ENCODE peak calls at places on chromosomes 13 and 19, in four cellular contexts. G is K562, C is HepG2, V is GM12878. I is an unnamed sample.
A peak's percentile ranks its signal among the peaks of the same experiment; 100 is the strongest.

GRCh38 chr13:34857561-34857960 is 84.5 kb upstream of the NBEA start:
- DNase-seq in G (no peak), C (no peak), V (no peak), I (no peak)

GRCh38 chr19:34712606-34713261 is 21.3 kb upstream of the ZNF181 start:
- DNase-seq in G (peak; percentile 84), C (peak; percentile 82), V (peak; percentile 23), I (peak; percentile 90)

GRCh38 chr13:111371720-111372119 is 51.3 kb downstream of the TEX29 start:
- DNase-seq in G (no peak), C (no peak), V (no peak), I (no peak)

GRCh38 chr13:48851707-48852106 is 124.0 kb upstream of the FNDC3A start:
- DNase-seq in G (no peak), C (no peak), V (no peak), I (no peak)

GRCh38 chr13:21402586-21403307 is 56.4 kb downstream of the ZDHHC20 start:
- DNase-seq in G (no peak), C (peak; percentile 67), V (no peak), I (peak; percentile 7)

GRCh38 chr13:27168086-27168485 is 3.5 kb downstream of the USP12 start:
- DNase-seq in G (no peak), C (no peak), V (no peak), I (no peak)

GRCh38 chr13:98976338-98976737 is 1.5 kb downstream of the DOCK9 start:
- DNase-seq in G (no peak), C (no peak), V (no peak), I (no peak)

GRCh38 chr13:24683833-24684599 is 3.8 kb downstream of the ATP12A start:
- DNase-seq in G (peak; percentile 59), C (peak; percentile 43), V (no peak), I (peak; percentile 61)

GRCh38 chr13:30257433-30258099 is 49.8 kb downstream of the KATNAL1 start:
- DNase-seq in G (no peak), C (no peak), V (no peak), I (no peak)

GRCh38 chr19:16435238-16435911 is 36.4 kb downstream of the EPS15L1 start:
- DNase-seq in G (peak; percentile 20), C (no peak), V (no peak), I (no peak)

GRCh38 chr19:40265763-40266099 is 19.4 kb downstream of the AKT2 start:
- DNase-seq in G (no peak), C (no peak), V (no peak), I (no peak)

GRCh38 chr19:40265055-40265762 is 19.9 kb downstream of the AKT2 start:
- DNase-seq in G (no peak), C (no peak), V (no peak), I (no peak)

GRCh38 chr19:40267601-40267997 is 17.5 kb downstream of the AKT2 start:
- DNase-seq in G (no peak), C (no peak), V (no peak), I (no peak)

GRCh38 chr19:40266912-40267600 is 18.1 kb downstream of the AKT2 start:
- DNase-seq in G (peak; percentile 39), C (no peak), V (no peak), I (no peak)

GRCh38 chr19:40266111-40266510 is 19.0 kb downstream of the AKT2 start:
- DNase-seq in G (no peak), C (no peak), V (no peak), I (no peak)
- TF ChIP-seq USF2 in G (no peak), C (no peak), V (no peak), I (no peak)

GRCh38 chr13:46343279-46343949 is 43.6 kb downstream of the RUBCNL start:
- DNase-seq in G (peak; percentile 60), C (no peak), V (no peak), I (no peak)

GRCh38 chr13:46342538-46342937 is 44.5 kb downstream of the RUBCNL start:
- DNase-seq in G (no peak), C (no peak), V (no peak), I (no peak)

GRCh38 chr13:46341112-46341711 is 45.8 kb downstream of the RUBCNL start:
- DNase-seq in G (no peak), C (no peak), V (peak; percentile 51), I (no peak)

GRCh38 chr13:46340631-46341111 is 46.4 kb downstream of the RUBCNL start:
- DNase-seq in G (no peak), C (no peak), V (no peak), I (no peak)

DNA sequence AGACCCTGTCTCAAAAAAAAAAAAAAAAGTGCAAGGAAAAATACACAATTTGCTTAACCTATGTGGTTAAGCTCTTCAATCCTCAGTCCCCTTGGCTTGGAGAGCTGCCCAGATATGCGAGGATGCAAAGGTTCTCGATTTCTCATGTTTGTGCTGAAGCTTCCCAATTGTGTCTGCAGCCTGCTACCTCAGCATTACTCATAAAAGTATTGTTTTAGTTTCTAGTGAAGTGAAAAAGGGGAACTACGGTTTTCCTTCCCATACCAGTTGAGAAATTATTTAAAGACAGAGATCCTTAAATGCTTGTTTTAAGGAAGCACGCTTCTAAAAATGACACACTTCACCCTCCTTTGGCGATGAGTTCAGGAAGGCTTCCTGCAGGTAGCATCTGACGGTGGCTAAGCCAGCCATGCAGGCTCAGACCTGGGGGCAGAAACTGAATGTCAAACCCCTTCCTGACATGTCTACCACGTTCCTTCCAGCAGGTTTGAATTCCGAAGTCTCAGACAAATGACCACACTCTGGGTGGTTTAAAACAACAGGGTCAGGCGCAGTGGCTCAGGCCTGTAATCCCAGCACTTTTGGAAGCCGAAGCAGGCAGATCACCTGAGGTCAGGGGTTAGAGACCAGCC is 47.9 kb downstream of the RUBCNL start:
- DNase-seq in G (no peak), C (no peak), V (peak; percentile 59), I (no peak)
- TF ChIP-seq CHD2 in G (no peak), C (no peak), V (no peak), I (no peak)

DNA sequence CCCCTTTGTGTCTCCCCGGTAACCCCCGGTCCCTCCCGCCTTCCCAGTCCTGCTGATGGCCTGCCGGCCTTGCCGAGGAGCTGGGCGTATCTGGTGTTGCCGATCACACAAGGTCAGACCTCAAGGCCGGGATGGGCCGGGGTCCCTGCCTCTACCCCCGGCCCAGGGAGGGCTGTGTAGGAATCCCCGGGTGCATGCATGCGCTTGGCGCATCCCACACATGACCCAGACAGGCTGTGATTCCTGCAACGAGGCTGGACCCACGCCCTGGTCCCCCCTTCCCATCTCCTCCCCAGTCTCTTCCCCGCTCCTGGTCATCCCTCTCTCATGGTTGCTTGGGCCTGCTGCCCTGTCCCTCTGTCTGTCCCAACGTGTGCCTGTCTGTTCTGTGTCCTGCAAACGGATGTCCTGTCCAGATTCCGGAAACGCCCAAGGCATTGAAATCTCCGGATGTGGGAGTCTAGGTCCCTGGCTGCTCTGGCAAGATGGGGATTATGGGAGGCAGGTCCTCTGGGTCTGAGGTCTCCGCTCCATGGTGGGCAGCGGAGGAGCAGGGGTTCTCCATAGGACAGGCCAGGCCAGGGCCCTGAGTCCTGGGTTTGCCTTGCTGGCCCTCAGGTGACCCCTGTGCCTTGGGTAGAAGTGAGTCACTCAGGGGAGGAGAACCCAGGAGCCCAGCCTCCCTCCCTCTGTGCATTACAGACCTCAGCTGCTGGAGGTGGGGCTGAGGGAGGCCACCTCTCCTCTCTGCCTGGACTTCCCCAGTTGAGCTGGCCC is 1.6 kb downstream of the PKN1 start:
- DNase-seq in G (peak; percentile 88), C (peak; percentile 72), V (no peak), I (no peak)
- TF ChIP-seq CHD4 in G (no peak), C (no peak), V (no peak), I (no peak)

DNA sequence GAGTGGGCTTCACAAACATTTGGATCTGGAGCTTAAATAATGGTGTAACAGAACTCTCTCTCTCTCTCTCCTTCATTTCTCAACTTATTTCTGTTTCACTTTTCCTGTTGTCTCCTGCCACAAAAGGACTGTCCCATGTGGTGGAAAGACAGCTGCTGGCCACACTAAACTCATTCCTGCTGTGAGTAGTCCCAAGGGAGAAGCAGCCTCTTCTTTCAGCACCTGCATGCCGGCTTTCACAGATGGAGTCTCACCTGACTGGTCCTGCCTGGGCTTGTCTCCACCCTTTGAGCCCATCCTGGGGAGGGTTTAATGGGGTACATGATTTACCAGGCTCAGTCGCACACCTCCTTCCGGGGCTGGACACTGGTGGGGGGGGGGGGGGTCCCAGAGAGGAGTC is 31.8 kb upstream of the IRS2 start:
- DNase-seq in G (no peak), C (no peak), V (no peak), I (no peak)
- TF ChIP-seq USF2 in G (no peak), C (no peak), V (no peak), I (no peak)

GRCh38 chr13:44306401-44307192 is 67.0 kb upstream of the SERP2 start:
- DNase-seq in G (no peak), C (no peak), V (no peak), I (peak; percentile 94)
- TF ChIP-seq CHD2 in G (no peak), C (no peak), V (no peak), I (no peak)